ENCODE peak calls at places on chromosomes 5 and 9, in four cellular contexts. One of them, this sample, is unnamed. For H3K4me1, the result is how much of the 10 kb centered on the place peaks cover.

GRCh38 chr5:74616236-74617146 is 24.0 kb downstream of the ENC1 start:
- DNase-seq in A549: no peak
- DNase-seq in body of pancreas: peak
- DNase-seq in adrenal gland: peak
- DNase-seq in this sample: no peak

GRCh38 chr5:127492854-127493738 is 24.3 kb upstream of the PRRC1 start:
- DNase-seq in A549: peak
- DNase-seq in body of pancreas: no peak
- DNase-seq in adrenal gland: no peak
- DNase-seq in this sample: no peak

GRCh38 chr5:96816991-96817390 is 9.2 kb upstream of the ERAP1 start:
- DNase-seq in A549: no peak
- DNase-seq in body of pancreas: no peak
- DNase-seq in adrenal gland: no peak
- DNase-seq in this sample: no peak

GRCh38 chr9:73824671-73825070 is 672.5 kb upstream of the RORB start:
- DNase-seq in A549: no peak
- DNase-seq in body of pancreas: no peak
- DNase-seq in adrenal gland: no peak
- DNase-seq in this sample: no peak

GRCh38 chr9:110742741-110743371 is 74.3 kb downstream of the MUSK start:
- DNase-seq in A549: no peak
- DNase-seq in body of pancreas: no peak
- DNase-seq in adrenal gland: no peak
- DNase-seq in this sample: peak

GRCh38 chr9:20398511-20399338 is 223.6 kb downstream of the MLLT3 start:
- DNase-seq in A549: no peak
- DNase-seq in body of pancreas: no peak
- DNase-seq in adrenal gland: no peak
- DNase-seq in this sample: peak

GRCh38 chr9:112271466-112272098 is 61.8 kb downstream of the PTBP3 start:
- DNase-seq in A549: peak
- DNase-seq in body of pancreas: no peak
- DNase-seq in adrenal gland: no peak
- DNase-seq in this sample: no peak

GRCh38 chr9:96646081-96646991 is 8.8 kb downstream of the PRXL2C start:
- DNase-seq in A549: no peak
- DNase-seq in body of pancreas: no peak
- DNase-seq in adrenal gland: peak
- DNase-seq in this sample: peak

GRCh38 chr5:130021000-130021399 is 116.7 kb downstream of the CHSY3 start:
- DNase-seq in A549: no peak
- DNase-seq in body of pancreas: no peak
- DNase-seq in adrenal gland: no peak
- DNase-seq in this sample: no peak

GRCh38 chr5:51465165-51465564 is 81.9 kb downstream of the ISL1 start:
- DNase-seq in A549: no peak
- DNase-seq in body of pancreas: no peak
- DNase-seq in adrenal gland: no peak
- DNase-seq in this sample: peak

GRCh38 chr9:114047717-114048116 is 30.4 kb downstream of the AMBP start:
- DNase-seq in A549: peak
- DNase-seq in body of pancreas: peak
- DNase-seq in adrenal gland: peak
- DNase-seq in this sample: peak

GRCh38 chr5:14153932-14154646 is 10.9 kb downstream of the TRIO start:
- DNase-seq in A549: peak
- DNase-seq in body of pancreas: peak
- DNase-seq in adrenal gland: peak
- DNase-seq in this sample: peak

GRCh38 chr9:98989036-98990000 is 45.6 kb downstream of the COL15A1 start:
- DNase-seq in A549: peak
- DNase-seq in body of pancreas: peak
- DNase-seq in adrenal gland: peak
- DNase-seq in this sample: peak

GRCh38 chr9:135699440-135699839 is at the start of gene SOHLH1:
- DNase-seq in A549: no peak
- DNase-seq in body of pancreas: no peak
- DNase-seq in adrenal gland: no peak
- DNase-seq in this sample: no peak

GRCh38 chr5:10595305-10595677 is 31.4 kb downstream of the ANKRD33B start:
- DNase-seq in A549: no peak
- DNase-seq in body of pancreas: no peak
- DNase-seq in adrenal gland: no peak
- DNase-seq in this sample: no peak

GRCh38 chr5:4630031-4630430 is 510.1 kb upstream of the ADAMTS16 start:
- DNase-seq in A549: peak
- DNase-seq in body of pancreas: no peak
- DNase-seq in adrenal gland: no peak
- DNase-seq in this sample: no peak

GRCh38 chr9:112620353-112620752 is 97.6 kb downstream of the INIP start:
- DNase-seq in A549: no peak
- DNase-seq in body of pancreas: no peak
- DNase-seq in adrenal gland: no peak
- DNase-seq in this sample: no peak

GRCh38 chr9:87276327-87276841 is 221.3 kb upstream of the DAPK1 start:
- DNase-seq in A549: no peak
- DNase-seq in body of pancreas: no peak
- DNase-seq in adrenal gland: no peak
- DNase-seq in this sample: no peak

GRCh38 chr5:176910161-176910560 is 11.0 kb upstream of the HK3 start:
- DNase-seq in A549: no peak
- DNase-seq in body of pancreas: no peak
- DNase-seq in adrenal gland: no peak
- DNase-seq in this sample: no peak

GRCh38 chr5:177429248-177430045 is 3.0 kb downstream of the GRK6 start:
- DNase-seq in A549: no peak
- DNase-seq in body of pancreas: no peak
- DNase-seq in adrenal gland: peak
- DNase-seq in this sample: peak

GRCh38 chr9:107792596-107792995 is 303.0 kb upstream of the KLF4 start:
- DNase-seq in A549: no peak
- DNase-seq in body of pancreas: no peak
- DNase-seq in adrenal gland: no peak
- DNase-seq in this sample: no peak

GRCh38 chr5:14591548-14591947 is 10.0 kb downstream of the OTULINL start:
- DNase-seq in A549: no peak
- DNase-seq in body of pancreas: no peak
- DNase-seq in adrenal gland: no peak
- DNase-seq in this sample: no peak

GRCh38 chr5:23012842-23013241 is 159.7 kb upstream of the CDH12 start:
- DNase-seq in A549: no peak
- DNase-seq in body of pancreas: no peak
- DNase-seq in adrenal gland: no peak
- DNase-seq in this sample: no peak

DNA sequence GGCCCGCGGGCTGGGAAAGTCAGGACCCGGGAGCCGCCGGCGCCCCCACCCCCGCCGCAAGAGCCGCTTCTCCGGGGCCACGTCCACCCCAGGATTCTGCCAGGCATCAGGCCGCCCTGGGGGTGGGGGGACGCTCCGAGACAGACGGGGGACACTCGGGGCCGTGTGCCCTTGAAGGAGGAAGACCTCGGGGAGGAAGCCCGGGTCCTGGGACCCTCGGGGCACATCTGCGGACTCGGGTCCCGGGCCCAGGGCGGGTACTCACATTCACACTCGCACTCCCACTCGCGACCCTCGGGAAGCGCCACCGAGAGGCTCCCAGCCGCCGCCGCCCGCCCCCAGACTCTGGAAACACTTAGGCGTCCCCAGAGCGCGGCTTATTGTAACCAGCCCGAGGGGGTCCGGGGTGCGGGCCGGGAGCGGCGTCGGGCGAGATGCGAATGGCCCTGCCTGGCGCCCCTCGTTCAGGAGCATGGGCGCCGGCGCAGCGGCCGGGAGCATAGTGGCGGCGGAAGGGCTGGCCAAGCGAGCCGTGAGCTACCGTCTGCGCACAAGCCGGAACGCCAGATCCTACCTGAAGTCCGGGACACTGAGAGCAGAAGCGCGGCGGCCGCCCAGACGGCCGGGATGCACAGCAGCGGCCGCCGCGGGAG is 609 bp downstream of the ROR2 start:
- DNase-seq in A549: peak
- DNase-seq in body of pancreas: no peak
- DNase-seq in adrenal gland: no peak
- DNase-seq in this sample: peak
- H3K4me3 ChIP-seq in A549: peak
- H3K4me3 ChIP-seq in body of pancreas: peak
- H3K4me3 ChIP-seq in adrenal gland: peak
- H3K4me3 ChIP-seq in this sample: peak

DNA sequence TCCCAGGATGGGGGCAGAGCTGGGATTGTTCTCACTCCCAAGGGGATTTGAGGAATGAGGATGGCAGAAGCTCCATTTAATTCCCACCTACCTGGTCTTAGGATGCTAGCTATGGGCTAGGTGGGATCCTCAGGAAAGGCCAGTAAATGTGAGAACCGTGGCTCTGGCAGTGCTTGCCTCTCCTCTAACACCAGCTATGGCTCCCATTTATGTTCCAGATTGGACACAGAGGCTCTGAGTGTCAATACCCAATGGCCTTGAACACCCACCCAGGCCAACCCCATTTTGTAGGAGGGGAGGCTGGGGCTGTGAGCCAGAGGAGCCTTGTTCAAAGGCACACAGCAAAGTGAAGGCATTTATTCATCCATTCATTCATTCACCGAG is 10.2 kb upstream of the DAB2IP start:
- DNase-seq in A549: no peak
- DNase-seq in body of pancreas: no peak
- DNase-seq in adrenal gland: no peak
- DNase-seq in this sample: no peak
- H3K4me1 ChIP-seq in A549: under half
- H3K4me1 ChIP-seq in body of pancreas: half or more
- H3K4me1 ChIP-seq in adrenal gland: under half
- H3K4me1 ChIP-seq in this sample: under half

GRCh38 chr9:27514551-27514950 is 9.5 kb upstream of the IFNK start:
- DNase-seq in A549: no peak
- DNase-seq in body of pancreas: peak
- DNase-seq in adrenal gland: no peak
- DNase-seq in this sample: peak
- H3K4me3 ChIP-seq in A549: no peak
- H3K4me3 ChIP-seq in body of pancreas: no peak
- H3K4me3 ChIP-seq in adrenal gland: no peak
- H3K4me3 ChIP-seq in this sample: no peak

DNA sequence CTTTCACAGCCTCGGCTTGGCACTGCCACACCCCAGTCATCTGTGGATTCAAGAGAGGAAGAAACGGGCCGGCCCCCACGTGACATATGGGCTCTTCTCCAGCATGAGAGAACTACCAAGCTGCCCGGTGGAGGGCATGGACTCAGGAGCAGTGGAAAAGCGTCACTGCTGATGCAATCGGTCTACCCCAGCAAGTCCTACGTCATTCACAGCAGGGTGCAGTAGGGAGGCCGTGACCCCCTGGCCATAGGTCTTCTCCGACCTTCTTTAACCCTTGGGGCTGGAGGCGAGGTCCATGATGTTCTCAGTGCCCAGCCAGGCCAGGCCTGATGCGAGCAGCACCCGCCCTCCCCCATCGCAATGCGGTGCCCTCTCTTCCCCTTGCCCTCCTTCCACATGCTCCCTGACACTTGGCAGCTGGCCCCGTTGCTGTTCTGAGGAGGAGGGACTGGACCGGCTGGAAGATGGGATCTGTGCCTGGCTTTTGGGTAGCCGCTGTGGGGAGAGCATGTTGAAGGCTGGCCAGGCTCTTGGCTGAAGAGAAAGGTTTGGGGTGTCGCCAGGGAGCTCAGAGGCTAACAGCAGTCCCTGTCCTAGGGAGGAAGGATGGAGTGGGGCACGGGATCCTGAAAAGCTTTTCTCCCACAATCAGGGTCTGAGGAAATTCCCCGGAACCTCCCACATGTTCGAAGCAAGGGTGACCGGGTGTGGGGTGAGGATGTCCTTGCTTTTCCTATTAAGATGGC is 89.8 kb downstream of the LIFR start:
- DNase-seq in A549: peak
- DNase-seq in body of pancreas: peak
- DNase-seq in adrenal gland: peak
- DNase-seq in this sample: peak
- H3K4me1 ChIP-seq in A549: half or more
- H3K4me1 ChIP-seq in body of pancreas: under half
- H3K4me1 ChIP-seq in adrenal gland: under half
- H3K4me1 ChIP-seq in this sample: under half

GRCh38 chr5:179060116-179061008 is at the start of gene ZNF354C:
- DNase-seq in A549: peak
- DNase-seq in body of pancreas: peak
- DNase-seq in adrenal gland: peak
- DNase-seq in this sample: peak
- H3K4me3 ChIP-seq in A549: peak
- H3K4me3 ChIP-seq in body of pancreas: peak
- H3K4me3 ChIP-seq in adrenal gland: peak
- H3K4me3 ChIP-seq in this sample: peak

DNA sequence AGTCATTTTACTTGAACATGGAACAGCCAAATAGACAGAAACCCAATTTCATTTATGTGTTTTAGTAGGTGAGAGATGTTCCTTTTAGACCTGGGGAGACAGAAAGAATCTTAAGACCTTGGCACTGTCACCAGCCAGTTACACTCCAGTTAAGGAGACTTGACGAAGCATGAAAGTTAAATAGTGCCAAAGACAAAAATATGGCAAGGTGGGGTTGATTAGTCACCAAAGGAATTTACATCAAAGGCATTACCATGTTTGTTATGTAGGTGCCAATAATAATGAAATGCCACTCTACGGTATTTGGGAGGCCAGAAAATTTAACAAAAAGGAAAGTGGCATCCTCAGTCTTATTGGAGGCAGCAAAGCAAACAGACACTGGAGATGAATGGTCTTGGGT is 9.2 kb upstream of the IL12B start:
- DNase-seq in A549: no peak
- DNase-seq in body of pancreas: no peak
- DNase-seq in adrenal gland: no peak
- DNase-seq in this sample: no peak
- H3K4me1 ChIP-seq in A549: under half
- H3K4me1 ChIP-seq in body of pancreas: under half
- H3K4me1 ChIP-seq in adrenal gland: under half
- H3K4me1 ChIP-seq in this sample: under half

This sample was measured in thyroid gland.